ENCODE peak calls at places on chromosomes 4 and X, in five cellular contexts. L, N, S, X and R are unnamed samples.

GRCh38 chrX:99301990-99302389 is 1108.1 kb downstream of the PCDH19 start:
- DNase-seq in L (no peak), N (no peak), S (peak), X (no peak), R (no peak)

GRCh38 chr4:16731776-16732380 is 166.6 kb downstream of the LDB2 start:
- DNase-seq in L (no peak), N (no peak), S (no peak), X (no peak), R (no peak)

GRCh38 chrX:40403757-40404156 is 177.0 kb upstream of the ATP6AP2 start:
- DNase-seq in L (no peak), N (no peak), S (no peak), X (no peak), R (no peak)

GRCh38 chr4:48018112-48018511 is 1.5 kb downstream of the NIPAL1 start:
- DNase-seq in L (no peak), N (no peak), S (no peak), X (no peak), R (no peak)

GRCh38 chr4:163331629-163332360 is 601 bp downstream of the NPY1R start:
- DNase-seq in L (no peak), N (no peak), S (no peak), X (peak), R (no peak)

GRCh38 chr4:56655627-56656345 is 25.3 kb downstream of the HOPX start:
- DNase-seq in L (no peak), N (no peak), S (no peak), X (peak), R (no peak)

GRCh38 chr4:95193391-95194224 is 355.2 kb downstream of the UNC5C start:
- DNase-seq in L (no peak), N (no peak), S (no peak), X (no peak), R (no peak)

GRCh38 chr4:180557348-180557747 is 1685.9 kb upstream of the TENM3 start:
- DNase-seq in L (no peak), N (no peak), S (no peak), X (no peak), R (no peak)

GRCh38 chr4:152398060-152398459 is 137.8 kb downstream of the FBXW7 start:
- DNase-seq in L (peak), N (no peak), S (peak), X (no peak), R (peak)

GRCh38 chr4:80186666-80187065 is 10.6 kb upstream of the PRDM8 start:
- DNase-seq in L (no peak), N (no peak), S (no peak), X (no peak), R (no peak)

GRCh38 chr4:14151099-14151498 is 523.6 kb upstream of the BOD1L1 start:
- DNase-seq in L (no peak), N (no peak), S (no peak), X (no peak), R (no peak)

GRCh38 chrX:133741303-133741702 is 244.1 kb downstream of the GPC3 start:
- DNase-seq in L (no peak), N (no peak), S (no peak), X (no peak), R (no peak)

GRCh38 chr4:105619193-105619931 is 66.9 kb downstream of the ARHGEF38 start:
- DNase-seq in L (no peak), N (no peak), S (no peak), X (peak), R (no peak)

GRCh38 chr4:140750470-140750869 is 5.7 kb downstream of the TBC1D9 start:
- DNase-seq in L (no peak), N (no peak), S (no peak), X (no peak), R (no peak)

GRCh38 chrX:107551546-107551945 is 76.8 kb upstream of the PRPS1 start:
- DNase-seq in L (no peak), N (no peak), S (no peak), X (no peak), R (no peak)

GRCh38 chr4:78846258-78846657 is 70.1 kb downstream of the BMP2K start:
- DNase-seq in L (no peak), N (no peak), S (no peak), X (no peak), R (no peak)

GRCh38 chr4:68447201-68447600 is at the start of gene TMPRSS11E:
- DNase-seq in L (no peak), N (no peak), S (no peak), X (no peak), R (no peak)

GRCh38 chrX:10726647-10727046 is 106.3 kb upstream of the MID1 start:
- DNase-seq in L (no peak), N (no peak), S (no peak), X (no peak), R (no peak)

GRCh38 chr4:143240920-143241319 is 56.2 kb downstream of the USP38 start:
- DNase-seq in L (no peak), N (no peak), S (peak), X (no peak), R (no peak)

GRCh38 chr4:69617083-69617694 is 22.3 kb downstream of the UGT2A2 start:
- DNase-seq in L (no peak), N (no peak), S (peak), X (peak), R (peak)

GRCh38 chr4:48445704-48446103 is 37.4 kb upstream of the SLC10A4 start:
- DNase-seq in L (no peak), N (no peak), S (no peak), X (peak), R (peak)

GRCh38 chr4:17639136-17639535 is 24.7 kb downstream of the MED28 start:
- DNase-seq in L (no peak), N (no peak), S (no peak), X (no peak), R (no peak)

GRCh38 chr4:79042079-79042674 is 102.9 kb upstream of the PAQR3 start:
- DNase-seq in L (peak), N (no peak), S (peak), X (peak), R (no peak)

GRCh38 chr4:81180916-81181315 is 34.1 kb downstream of the PRKG2 start:
- DNase-seq in L (no peak), N (no peak), S (no peak), X (no peak), R (no peak)

GRCh38 chrX:96710031-96710430 is 25.4 kb downstream of the DIAPH2 start:
- DNase-seq in L (no peak), N (no peak), S (no peak), X (no peak), R (no peak)

GRCh38 chr4:105191621-105192210 is 45.0 kb downstream of the TET2 start:
- DNase-seq in L (no peak), N (peak), S (no peak), X (peak), R (no peak)

GRCh38 chr4:98203406-98204235 is 57.6 kb upstream of the RAP1GDS1 start:
- DNase-seq in L (no peak), N (peak), S (no peak), X (no peak), R (no peak)

GRCh38 chr4:38011484-38012162 is 51.4 kb downstream of the PTTG2 start:
- DNase-seq in L (no peak), N (no peak), S (no peak), X (no peak), R (no peak)

GRCh38 chr4:182806259-182807252 is 110.6 kb downstream of the DCTD start:
- DNase-seq in L (peak), N (no peak), S (peak), X (peak), R (peak)

GRCh38 chr4:188196134-188196735 is 57.0 kb downstream of the TRIML1 start:
- DNase-seq in L (no peak), N (no peak), S (no peak), X (no peak), R (no peak)

GRCh38 chrX:41258871-41259270 is 75.1 kb upstream of the DDX3X start:
- DNase-seq in L (no peak), N (no peak), S (no peak), X (no peak), R (no peak)

GRCh38 chr4:72558655-72559054 is 10.4 kb downstream of the ADAMTS3 start:
- DNase-seq in L (no peak), N (no peak), S (no peak), X (no peak), R (no peak)

GRCh38 chr4:166838975-166839614 is 395.2 kb downstream of the SPOCK3 start:
- DNase-seq in L (no peak), N (peak), S (no peak), X (no peak), R (no peak)

DNA sequence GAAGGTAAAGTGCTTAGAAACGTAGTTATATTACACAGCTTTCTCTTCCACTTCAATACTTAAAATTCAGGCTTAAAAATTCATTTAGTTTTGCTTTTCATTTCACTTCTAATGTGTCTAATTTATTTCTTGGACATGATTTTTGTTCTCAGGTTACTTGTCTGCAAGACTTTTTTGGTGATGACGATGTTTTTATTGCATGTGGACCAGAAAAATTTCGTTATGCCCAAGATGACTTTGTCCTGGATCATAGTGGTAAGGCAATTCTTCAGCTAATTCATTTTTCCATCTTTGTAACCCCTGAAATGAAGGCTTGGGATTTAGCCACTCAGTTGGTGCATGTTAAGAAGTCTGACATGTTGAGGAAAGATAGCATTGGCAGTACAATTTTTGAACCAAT is 114.7 kb downstream of the DCLK2 start:
- DNase-seq in L (no peak), N (no peak), S (no peak), X (no peak), R (no peak)
- TF ChIP-seq POLR2A in L (no peak), N (no peak), S (no peak), X (no peak), R (no peak)

GRCh38 chr4:54657556-54658313 is at the start of gene KIT:
- DNase-seq in L (peak), N (no peak), S (no peak), X (peak), R (no peak)
- TF ChIP-seq MYC in L (no peak), N (no peak), S (no peak), X (no peak), R (no peak)

GRCh38 chr4:185280608-185281007 is 71.2 kb downstream of the SNX25 start:
- DNase-seq in L (peak), N (no peak), S (no peak), X (no peak), R (no peak)
- H3K4me2 ChIP-seq in L (no peak), N (no peak), S (no peak), X (no peak), R (no peak)

DNA sequence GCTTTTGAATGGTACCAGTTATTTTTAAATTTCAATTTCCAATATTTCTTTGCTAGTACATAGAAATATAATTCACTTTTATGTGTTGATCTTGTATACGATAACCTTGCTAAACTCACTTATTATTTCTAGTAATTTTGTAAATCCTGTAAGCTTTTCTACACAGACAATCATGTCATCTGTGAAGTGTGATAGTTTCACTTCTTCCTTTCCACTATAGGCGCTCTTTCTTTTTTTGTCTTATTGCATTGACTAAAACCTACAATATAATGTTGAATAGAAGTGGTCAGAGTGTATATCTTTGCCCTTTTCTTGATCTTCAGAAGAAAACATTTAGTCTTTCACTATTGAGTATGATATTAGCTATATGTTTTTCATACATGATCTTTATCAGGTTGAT is 76.6 kb downstream of the ZNF182 start:
- DNase-seq in L (no peak), N (no peak), S (no peak), X (no peak), R (no peak)
- TF ChIP-seq POLR2A in L (no peak), N (no peak), S (no peak), X (no peak), R (no peak)

GRCh38 chr4:101977096-101977495 is 186.6 kb downstream of the BANK1 start:
- DNase-seq in L (no peak), N (no peak), S (no peak), X (peak), R (peak)

GRCh38 chr4:101987623-101988243 is 197.2 kb downstream of the BANK1 start:
- DNase-seq in L (no peak), N (no peak), S (no peak), X (no peak), R (no peak)

GRCh38 chr4:101983835-101984234 is 193.3 kb downstream of the BANK1 start:
- DNase-seq in L (no peak), N (no peak), S (no peak), X (no peak), R (no peak)

GRCh38 chr4:101981756-101982155 is 191.2 kb downstream of the BANK1 start:
- DNase-seq in L (no peak), N (no peak), S (no peak), X (no peak), R (no peak)
- TF ChIP-seq MYC in L (no peak), N (no peak), S (no peak), X (no peak), R (no peak)

DNA sequence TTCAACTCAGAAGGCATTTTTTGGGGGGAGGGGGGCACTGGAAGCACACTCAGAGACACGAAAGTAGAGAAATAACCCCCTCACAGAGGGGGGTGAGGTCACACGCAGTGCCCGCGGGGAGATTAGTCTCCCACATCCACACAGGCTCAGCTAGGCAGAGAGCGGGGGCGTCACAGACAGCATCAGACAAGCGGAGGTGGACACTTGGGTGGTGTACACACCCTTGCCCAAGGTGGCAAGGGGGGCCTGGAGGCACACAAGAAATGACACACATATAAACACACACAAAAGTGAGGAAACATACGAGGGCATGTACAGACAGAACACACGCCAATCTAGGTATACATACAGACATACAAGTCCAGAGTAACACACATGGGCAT is 637 bp upstream of the SYN1 start:
- DNase-seq in L (no peak), N (no peak), S (no peak), X (no peak), R (no peak)
- H3K4me2 ChIP-seq in L (peak), N (no peak), S (no peak), X (no peak), R (peak)

GRCh38 chrX:153972368-153973126 is at the start of gene TMEM187:
- DNase-seq in L (peak), N (peak), S (peak), X (peak), R (peak)
- TF ChIP-seq POLR2A in L (no peak), N (peak), S (no peak), X (peak), R (no peak)